ENCODE peak calls at places on chromosomes 2 and 18, in nine cellular contexts. One of them, this sample, is unnamed.

GRCh38 chr18:30245756-30246515 is 796.6 kb downstream of the DSC3 start:
- DNase-seq in germinal center: no peak
- DNase-seq in H9: no peak
- DNase-seq in stimulated activated naive CD4-positive, alpha-beta T cell: no peak
- DNase-seq in NCI-H524: no peak
- DNase-seq in fibroblast of mammary gland: no peak
- DNase-seq in T1000: no peak
- DNase-seq in KG1: no peak
- DNase-seq in IMR-90: no peak
- DNase-seq in this sample: no peak

GRCh38 chr2:53312721-53313120 is 454.9 kb upstream of the CHAC2 start:
- DNase-seq in T1000: no peak
- DNase-seq in stimulated activated naive CD4-positive, alpha-beta T cell: no peak
- DNase-seq in fibroblast of mammary gland: no peak
- DNase-seq in H9: no peak
- DNase-seq in NCI-H524: no peak
- DNase-seq in germinal center: no peak
- DNase-seq in IMR-90: no peak
- DNase-seq in KG1: no peak
- DNase-seq in this sample: no peak

GRCh38 chr2:191677091-191677645 is 768 bp upstream of the NABP1 start:
- DNase-seq in stimulated activated naive CD4-positive, alpha-beta T cell: peak; percentile 29
- DNase-seq in fibroblast of mammary gland: peak; percentile 90
- DNase-seq in germinal center: peak; percentile 44
- DNase-seq in IMR-90: peak; percentile 93
- DNase-seq in H9: no peak
- DNase-seq in T1000: no peak
- DNase-seq in KG1: no peak
- DNase-seq in NCI-H524: peak; percentile 39
- DNase-seq in this sample: no peak

GRCh38 chr18:37289423-37289822 is 276.2 kb downstream of the CELF4 start:
- DNase-seq in stimulated activated naive CD4-positive, alpha-beta T cell: no peak
- DNase-seq in germinal center: no peak
- DNase-seq in NCI-H524: no peak
- DNase-seq in IMR-90: no peak
- DNase-seq in fibroblast of mammary gland: no peak
- DNase-seq in KG1: no peak
- DNase-seq in T1000: no peak
- DNase-seq in H9: no peak
- DNase-seq in this sample: no peak

GRCh38 chr18:6755107-6755506 is 25.6 kb downstream of the ARHGAP28 start:
- DNase-seq in H9: no peak
- DNase-seq in T1000: no peak
- DNase-seq in KG1: no peak
- DNase-seq in germinal center: no peak
- DNase-seq in NCI-H524: no peak
- DNase-seq in stimulated activated naive CD4-positive, alpha-beta T cell: no peak
- DNase-seq in IMR-90: peak; percentile 61
- DNase-seq in fibroblast of mammary gland: no peak
- DNase-seq in this sample: no peak

GRCh38 chr2:71460595-71461303 is 7.4 kb downstream of the DYSF start:
- DNase-seq in stimulated activated naive CD4-positive, alpha-beta T cell: no peak
- DNase-seq in germinal center: peak; percentile 27
- DNase-seq in H9: peak; percentile 49
- DNase-seq in KG1: no peak
- DNase-seq in IMR-90: no peak
- DNase-seq in T1000: no peak
- DNase-seq in fibroblast of mammary gland: peak; percentile 20
- DNase-seq in NCI-H524: no peak
- DNase-seq in this sample: peak; percentile 79

GRCh38 chr18:42412896-42413295 is 457.9 kb downstream of the PIK3C3 start:
- DNase-seq in fibroblast of mammary gland: peak; percentile 1
- DNase-seq in H9: no peak
- DNase-seq in stimulated activated naive CD4-positive, alpha-beta T cell: no peak
- DNase-seq in T1000: no peak
- DNase-seq in IMR-90: no peak
- DNase-seq in KG1: no peak
- DNase-seq in germinal center: no peak
- DNase-seq in NCI-H524: no peak
- DNase-seq in this sample: no peak

GRCh38 chr2:238963164-238963969 is 115.5 kb downstream of the TWIST2 start:
- DNase-seq in germinal center: no peak
- DNase-seq in fibroblast of mammary gland: no peak
- DNase-seq in IMR-90: peak; percentile 54
- DNase-seq in stimulated activated naive CD4-positive, alpha-beta T cell: no peak
- DNase-seq in T1000: no peak
- DNase-seq in KG1: no peak
- DNase-seq in H9: no peak
- DNase-seq in NCI-H524: no peak
- DNase-seq in this sample: no peak

GRCh38 chr2:36802952-36803351 is 106.4 kb downstream of the VIT start:
- DNase-seq in H9: no peak
- DNase-seq in fibroblast of mammary gland: no peak
- DNase-seq in stimulated activated naive CD4-positive, alpha-beta T cell: no peak
- DNase-seq in KG1: no peak
- DNase-seq in IMR-90: no peak
- DNase-seq in germinal center: no peak
- DNase-seq in NCI-H524: no peak
- DNase-seq in T1000: no peak
- DNase-seq in this sample: no peak

GRCh38 chr2:149187061-149187460 is 143.3 kb upstream of the LYPD6 start:
- DNase-seq in stimulated activated naive CD4-positive, alpha-beta T cell: no peak
- DNase-seq in KG1: no peak
- DNase-seq in H9: no peak
- DNase-seq in fibroblast of mammary gland: no peak
- DNase-seq in T1000: no peak
- DNase-seq in IMR-90: no peak
- DNase-seq in NCI-H524: no peak
- DNase-seq in germinal center: no peak
- DNase-seq in this sample: no peak

GRCh38 chr2:12300019-12300602 is 416.6 kb upstream of the TRIB2 start:
- DNase-seq in KG1: no peak
- DNase-seq in germinal center: no peak
- DNase-seq in NCI-H524: no peak
- DNase-seq in stimulated activated naive CD4-positive, alpha-beta T cell: no peak
- DNase-seq in fibroblast of mammary gland: peak; percentile 47
- DNase-seq in T1000: no peak
- DNase-seq in IMR-90: peak; percentile 41
- DNase-seq in H9: no peak
- DNase-seq in this sample: no peak

GRCh38 chr2:151619337-151619989 is 114.8 kb downstream of the NEB start:
- DNase-seq in KG1: no peak
- DNase-seq in NCI-H524: no peak
- DNase-seq in IMR-90: peak; percentile 70
- DNase-seq in fibroblast of mammary gland: peak; percentile 69
- DNase-seq in germinal center: no peak
- DNase-seq in H9: no peak
- DNase-seq in T1000: no peak
- DNase-seq in stimulated activated naive CD4-positive, alpha-beta T cell: no peak
- DNase-seq in this sample: no peak

GRCh38 chr2:48844418-48845155 is 89.1 kb upstream of the LHCGR start:
- DNase-seq in fibroblast of mammary gland: peak; percentile 66
- DNase-seq in NCI-H524: no peak
- DNase-seq in T1000: no peak
- DNase-seq in KG1: no peak
- DNase-seq in H9: no peak
- DNase-seq in germinal center: no peak
- DNase-seq in IMR-90: peak; percentile 88
- DNase-seq in stimulated activated naive CD4-positive, alpha-beta T cell: no peak
- DNase-seq in this sample: no peak

GRCh38 chr2:24970483-24971299 is 1.1 kb downstream of the DNAJC27 start:
- DNase-seq in germinal center: no peak
- DNase-seq in H9: no peak
- DNase-seq in fibroblast of mammary gland: peak; percentile 53
- DNase-seq in IMR-90: peak; percentile 30
- DNase-seq in KG1: peak; percentile 57
- DNase-seq in T1000: no peak
- DNase-seq in NCI-H524: peak; percentile 39
- DNase-seq in stimulated activated naive CD4-positive, alpha-beta T cell: no peak
- DNase-seq in this sample: no peak

GRCh38 chr2:238158018-238158806 is 558 bp upstream of the ERFE start:
- DNase-seq in stimulated activated naive CD4-positive, alpha-beta T cell: no peak
- DNase-seq in T1000: no peak
- DNase-seq in NCI-H524: no peak
- DNase-seq in fibroblast of mammary gland: no peak
- DNase-seq in KG1: no peak
- DNase-seq in H9: no peak
- DNase-seq in germinal center: no peak
- DNase-seq in IMR-90: no peak
- DNase-seq in this sample: peak; percentile 82

This sample was measured in H7.